ENCODE peak calls at places on chromosome 14, in five cellular contexts. M is kidney, B is DND-41, J is aorta, O is GM23248. T is an unnamed sample.

GRCh38 chr14:64817631-64818030 is 62.1 kb downstream of the SPTB start:
- DNase-seq in B (no peak), O (peak), M (no peak), J (no peak), T (no peak)

GRCh38 chr14:56145965-56146364 is 27.8 kb downstream of the PELI2 start:
- DNase-seq in B (no peak), M (no peak), O (peak), J (no peak), T (no peak)

GRCh38 chr14:66649515-66649914 is 141.6 kb downstream of the GPHN start:
- DNase-seq in B (no peak), O (no peak), J (no peak), M (no peak), T (no peak)

GRCh38 chr14:83291716-83292115 is 1758.1 kb upstream of the SEL1L start:
- DNase-seq in O (peak), J (no peak), M (no peak), B (no peak), T (no peak)

GRCh38 chr14:103550451-103551337 is 11.8 kb downstream of the BAG5 start:
- DNase-seq in B (no peak), J (peak), M (peak), O (peak), T (no peak)

GRCh38 chr14:80764496-80764895 is 177.0 kb downstream of the CEP128 start:
- DNase-seq in M (no peak), B (no peak), O (no peak), J (no peak), T (no peak)

GRCh38 chr14:69501362-69501964 is 16.9 kb downstream of the PLEKHD1 start:
- DNase-seq in M (peak), O (no peak), J (no peak), B (no peak), T (no peak)

GRCh38 chr14:103623883-103624482 is 5.0 kb upstream of the KLC1 start:
- DNase-seq in M (no peak), O (peak), J (no peak), B (no peak), T (no peak)

GRCh38 chr14:49640540-49641417 is 5.7 kb upstream of the DNAAF2 start:
- DNase-seq in B (no peak), M (no peak), J (no peak), O (no peak), T (no peak)

GRCh38 chr14:103110681-103111296 is 12.5 kb upstream of the TNFAIP2 start:
- DNase-seq in O (no peak), M (peak), B (no peak), J (no peak), T (no peak)

GRCh38 chr14:71933026-71933587 is 878 bp downstream of the RGS6 start:
- DNase-seq in M (no peak), O (peak), B (no peak), J (no peak), T (no peak)

GRCh38 chr14:84442481-84442880 is 1087.5 kb upstream of the FLRT2 start:
- DNase-seq in O (no peak), J (no peak), M (no peak), B (no peak), T (no peak)

GRCh38 chr14:76922599-76922998 is 96.4 kb downstream of the LRRC74A start:
- DNase-seq in J (no peak), M (no peak), B (peak), O (no peak), T (no peak)
- H3K4me3 ChIP-seq in J (no peak), M (no peak), B (no peak), O (no peak), T (no peak)

GRCh38 chr14:36215217-36215598 is 38.7 kb upstream of the PTCSC3 start:
- DNase-seq in O (no peak), B (no peak), J (no peak), M (no peak), T (no peak)

GRCh38 chr14:36212987-36213386 is 36.5 kb upstream of the PTCSC3 start:
- DNase-seq in O (no peak), J (no peak), M (no peak), B (no peak), T (no peak)

GRCh38 chr14:36214476-36215216 is 38.1 kb upstream of the PTCSC3 start:
- DNase-seq in B (no peak), J (no peak), M (no peak), O (peak), T (no peak)

GRCh38 chr14:36217732-36218131 is 41.2 kb upstream of the PTCSC3 start:
- DNase-seq in M (no peak), O (no peak), J (no peak), B (no peak), T (no peak)

GRCh38 chr14:36217027-36217426 is 40.5 kb upstream of the PTCSC3 start:
- DNase-seq in J (no peak), O (no peak), M (no peak), B (no peak), T (no peak)
- H3K27ac ChIP-seq in J (no peak), O (no peak), M (no peak), B (no peak), T (no peak)

GRCh38 chr14:54857830-54858269 is 44.8 kb downstream of the GCH1 start:
- DNase-seq in B (no peak), M (no peak), J (no peak), O (no peak), T (no peak)
- H3K4me3 ChIP-seq in B (no peak), M (no peak), J (no peak), O (no peak), T (no peak)

DNA sequence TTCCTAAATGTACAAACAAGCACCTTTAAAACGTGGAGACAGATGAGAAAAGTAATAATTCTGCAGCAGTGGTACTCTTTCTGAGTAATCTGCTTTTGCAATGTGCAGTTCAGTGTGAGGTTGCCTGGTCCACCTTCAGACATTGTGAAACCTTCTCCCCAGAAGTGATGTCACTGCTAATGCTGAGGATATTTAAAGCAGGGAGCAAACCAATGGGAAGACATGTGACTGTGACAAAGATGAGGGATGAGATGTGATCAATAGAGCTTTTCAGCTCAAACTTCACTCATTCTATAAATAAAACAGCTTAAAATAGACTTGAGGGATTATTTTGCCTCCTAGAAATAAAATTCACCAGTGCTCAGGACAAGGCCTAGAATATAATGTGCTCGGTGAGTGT is 9.2 kb downstream of the SLC7A8 start:
- DNase-seq in O (peak), B (no peak), J (no peak), M (no peak), T (no peak)
- H3K27ac ChIP-seq in O (peak), B (no peak), J (no peak), M (no peak), T (no peak)

T was measured in CD8-positive, alpha-beta memory T cell.